ENCODE peak calls at places on chromosomes 3 and 15, in nine cellular contexts. E is HEK293T, H is T-helper 17 cell, X is NCI-H2081, G is cardiac muscle cell, U is T-helper 1 cell, K is NCI-H748 treated with DMSO at 0.1 percent for 48 hours, S is Kasumi-1, N is HTR-8/SVneo. T is an unnamed sample.
A peak's percentile ranks its signal among the peaks of the same experiment; 100 is the strongest.

GRCh38 chr15:25226360-25226759 is 212.5 kb downstream of the UBE3A start:
- DNase-seq in H (no peak), X (no peak), K (no peak), N (no peak), E (no peak), U (no peak), G (no peak), S (no peak), T (no peak)

GRCh38 chr3:33186524-33187367 is 31.9 kb downstream of the SUSD5 start:
- DNase-seq in H (no peak), K (no peak), E (no peak), N (no peak), S (no peak), U (no peak), G (no peak), X (no peak), T (no peak)

GRCh38 chr15:50181983-50182232 is at the start of gene SLC27A2:
- DNase-seq in E (no peak), K (peak; percentile 18), N (peak; percentile 44), S (no peak), X (peak; percentile 76), G (no peak), H (peak; percentile 9), U (no peak), T (peak; percentile 86)

GRCh38 chr3:186021673-186022362 is 84.0 kb upstream of the TRA2B start:
- DNase-seq in E (no peak), X (no peak), H (no peak), K (no peak), N (peak; percentile 74), S (no peak), G (no peak), U (no peak), T (no peak)

GRCh38 chr3:42750834-42751233 is 22.2 kb downstream of the CCDC13 start:
- DNase-seq in E (no peak), K (no peak), G (no peak), N (no peak), U (no peak), X (no peak), H (no peak), S (no peak), T (no peak)

GRCh38 chr15:99450896-99451358 is 114.9 kb upstream of the MEF2A start:
- DNase-seq in X (no peak), K (peak; percentile 60), G (no peak), N (no peak), U (peak; percentile 23), S (no peak), E (no peak), H (no peak), T (peak; percentile 25)

GRCh38 chr3:154243353-154243752 is 80.9 kb downstream of the DHX36 start:
- DNase-seq in S (no peak), G (no peak), N (no peak), H (no peak), U (no peak), X (no peak), K (no peak), E (no peak), T (no peak)

GRCh38 chr15:22839046-22839705 is 710 bp downstream of the NIPA2 start:
- DNase-seq in K (peak; percentile 1), U (no peak), S (no peak), N (no peak), G (no peak), X (no peak), E (no peak), H (no peak), T (no peak)

GRCh38 chr15:39391230-39391629 is 189.6 kb upstream of the THBS1 start:
- DNase-seq in H (no peak), U (no peak), N (no peak), G (no peak), E (no peak), X (no peak), K (no peak), S (no peak), T (no peak)

GRCh38 chr3:63061449-63061848 is 186.2 kb upstream of the CADPS start:
- DNase-seq in G (no peak), S (no peak), K (no peak), U (no peak), H (no peak), X (no peak), E (no peak), N (no peak), T (no peak)

GRCh38 chr3:38567498-38567897 is 71.4 kb downstream of the EXOG start:
- DNase-seq in K (no peak), X (no peak), S (no peak), N (no peak), G (no peak), U (no peak), H (no peak), E (no peak), T (no peak)

GRCh38 chr3:54874816-54875556 is 52.9 kb downstream of the LRTM1 start:
- DNase-seq in G (no peak), K (no peak), S (no peak), U (no peak), E (no peak), H (no peak), X (no peak), N (no peak), T (peak; percentile 14)

GRCh38 chr3:58192076-58192475 is 18.7 kb downstream of the DNASE1L3 start:
- DNase-seq in S (no peak), H (no peak), N (no peak), X (no peak), E (no peak), K (no peak), U (no peak), G (no peak), T (no peak)

GRCh38 chr3:35659808-35660207 is 20.5 kb downstream of the ARPP21 start:
- DNase-seq in N (no peak), U (no peak), E (no peak), X (peak; percentile 45), K (no peak), H (no peak), S (peak; percentile 27), G (peak; percentile 27), T (peak; percentile 12)

GRCh38 chr3:38349684-38350359 is 3.2 kb downstream of the XYLB start:
- DNase-seq in X (no peak), U (no peak), H (no peak), G (no peak), K (no peak), S (no peak), N (no peak), E (no peak), T (no peak)

GRCh38 chr15:99953886-99954285 is 220.6 kb upstream of the LYSMD4 start:
- DNase-seq in H (no peak), E (no peak), S (no peak), X (no peak), U (no peak), G (no peak), N (no peak), K (no peak), T (no peak)

GRCh38 chr3:54818942-54819341 is 108.9 kb downstream of the LRTM1 start:
- DNase-seq in E (no peak), K (no peak), G (no peak), S (no peak), X (no peak), N (no peak), U (no peak), H (no peak), T (no peak)

GRCh38 chr15:82093774-82094211 is 48.0 kb upstream of the MEX3B start:
- DNase-seq in E (no peak), H (no peak), S (no peak), K (no peak), X (no peak), U (no peak), G (no peak), N (peak; percentile 79), T (no peak)

GRCh38 chr3:189334064-189334920 is 162.5 kb downstream of the TPRG1 start:
- DNase-seq in E (no peak), S (no peak), K (peak; percentile 35), G (no peak), U (no peak), X (no peak), H (no peak), N (no peak), T (no peak)

GRCh38 chr15:66498501-66499386 is 1.2 kb upstream of the SNAPC5 start:
- DNase-seq in K (no peak), U (no peak), X (peak; percentile 26), N (no peak), S (peak; percentile 52), H (no peak), G (peak; percentile 22), E (no peak), T (peak; percentile 12)

GRCh38 chr3:75737831-75738493 is 47.4 kb downstream of the ZNF717 start:
- DNase-seq in X (no peak), H (no peak), U (no peak), S (no peak), N (no peak), K (no peak), E (no peak), G (no peak), T (no peak)

GRCh38 chr15:28977377-28978010 is 91.7 kb downstream of the APBA2 start:
- DNase-seq in E (no peak), K (no peak), N (peak; percentile 89), X (no peak), S (no peak), G (no peak), U (no peak), H (no peak), T (no peak)

T was measured in NCI-H526.